ENCODE peak calls at places on chromosomes 3 and 15, in six cellular contexts. K, U, W, N, B and Y are unnamed samples.

GRCh38 chr15:59892995-59893394 is 111.1 kb upstream of the FOXB1 start:
- DNase-seq in K (no peak), W (no peak), N (peak; percentile 46), U (peak; percentile 35), B (no peak), Y (no peak)

GRCh38 chr3:182364323-182364722 is 429.0 kb upstream of the ATP11B start:
- DNase-seq in N (no peak), U (no peak), B (peak; percentile 77), K (no peak), W (no peak), Y (no peak)

GRCh38 chr3:69488026-69488425 is 102.1 kb upstream of the FRMD4B start:
- DNase-seq in W (no peak), K (no peak), U (no peak), N (no peak), B (no peak), Y (no peak)

GRCh38 chr3:76134166-76134565 is 348.8 kb upstream of the ZNF717 start:
- DNase-seq in K (no peak), B (no peak), W (no peak), N (no peak), U (peak; percentile 56), Y (no peak)

GRCh38 chr3:10149222-10149621 is 7.6 kb downstream of the VHL start:
- DNase-seq in W (no peak), U (no peak), N (no peak), K (no peak), B (no peak), Y (no peak)

GRCh38 chr3:57966823-57967222 is 41.4 kb upstream of the FLNB start:
- DNase-seq in N (no peak), K (no peak), B (no peak), U (peak; percentile 41), W (no peak), Y (no peak)

GRCh38 chr3:177141471-177141870 is 55.8 kb downstream of the TBL1XR1 start:
- DNase-seq in U (no peak), N (no peak), K (no peak), W (no peak), B (no peak), Y (no peak)

GRCh38 chr3:173732237-173732636 is 334.7 kb downstream of the NLGN1 start:
- DNase-seq in B (peak; percentile 40), U (no peak), N (no peak), K (no peak), W (no peak), Y (no peak)

GRCh38 chr3:58713715-58714401 is 47.3 kb upstream of the FAM3D start:
- DNase-seq in W (no peak), U (no peak), B (no peak), N (no peak), K (no peak), Y (no peak)

GRCh38 chr3:32842531-32842931 is 24.7 kb downstream of the TRIM71 start:
- DNase-seq in B (no peak), N (no peak), W (no peak), K (no peak), U (no peak), Y (no peak)

GRCh38 chr15:55681631-55682030 is 61.3 kb downstream of the PRTG start:
- DNase-seq in W (no peak), B (no peak), N (no peak), K (no peak), U (no peak), Y (no peak)

GRCh38 chr3:171306631-171307030 is 153.6 kb downstream of the TNIK start:
- DNase-seq in B (no peak), W (no peak), N (no peak), K (no peak), U (peak; percentile 97), Y (no peak)

GRCh38 chr15:66935688-66936087 is 129.7 kb upstream of the SMAD3 start:
- DNase-seq in N (no peak), W (no peak), U (no peak), K (no peak), B (no peak), Y (no peak)

GRCh38 chr15:31333820-31334219 is 7.2 kb downstream of the KLF13 start:
- DNase-seq in N (no peak), B (no peak), K (no peak), U (no peak), W (no peak), Y (no peak)

GRCh38 chr15:38890194-38890593 is 325.6 kb upstream of the RASGRP1 start:
- DNase-seq in W (no peak), N (no peak), U (no peak), B (no peak), K (no peak), Y (no peak)

GRCh38 chr15:86611392-86612040 is 531.8 kb downstream of the AGBL1 start:
- DNase-seq in W (no peak), K (no peak), B (no peak), U (no peak), N (no peak), Y (no peak)

GRCh38 chr15:95284933-95285401 is 1045.5 kb upstream of the NR2F2 start:
- DNase-seq in B (no peak), N (no peak), K (no peak), W (no peak), U (peak; percentile 89), Y (no peak)

GRCh38 chr3:24725514-24726255 is 231.0 kb upstream of the THRB start:
- DNase-seq in U (no peak), B (no peak), K (no peak), N (no peak), W (no peak), Y (no peak)

GRCh38 chr15:45829336-45830153 is 194.7 kb downstream of the SQOR start:
- DNase-seq in U (no peak), B (no peak), W (no peak), K (no peak), N (peak; percentile 39), Y (no peak)

GRCh38 chr3:12986986-12987385 is 86.2 kb downstream of the IQSEC1 start:
- DNase-seq in U (no peak), N (no peak), W (no peak), B (no peak), K (no peak), Y (no peak)

GRCh38 chr3:76324101-76324500 is 538.8 kb upstream of the ZNF717 start:
- DNase-seq in B (no peak), W (no peak), N (no peak), K (no peak), U (peak; percentile 73), Y (no peak)

GRCh38 chr15:31489281-31489680 is 162.6 kb downstream of the KLF13 start:
- DNase-seq in K (no peak), W (no peak), U (no peak), B (no peak), N (peak; percentile 15), Y (no peak)

GRCh38 chr3:172357850-172358754 is 90.2 kb downstream of the GHSR start:
- DNase-seq in U (peak; percentile 40), K (no peak), B (peak; percentile 71), W (no peak), N (no peak), Y (no peak)

GRCh38 chr15:74156678-74157411 is 16.7 kb upstream of the ISLR start:
- DNase-seq in K (no peak), N (peak; percentile 22), W (no peak), B (peak; percentile 86), U (peak; percentile 42), Y (no peak)

GRCh38 chr3:71114610-71115009 is 468.9 kb downstream of the FOXP1 start:
- DNase-seq in U (no peak), K (no peak), B (no peak), N (no peak), W (no peak), Y (no peak)

GRCh38 chr15:88986949-88987589 is 73.9 kb upstream of the MFGE8 start:
- DNase-seq in W (no peak), N (no peak), B (peak; percentile 9), K (no peak), U (no peak), Y (no peak)

GRCh38 chr15:98505611-98506031 is 142.7 kb upstream of the IGF1R start:
- DNase-seq in N (no peak), W (no peak), B (no peak), U (no peak), K (no peak), Y (no peak)

GRCh38 chr15:47466357-47466756 is 250.9 kb upstream of the SEMA6D start:
- DNase-seq in K (no peak), B (peak; percentile 61), U (peak; percentile 81), W (no peak), N (no peak), Y (no peak)

GRCh38 chr3:150970665-150971327 is 1.7 kb downstream of the CLRN1 start:
- DNase-seq in U (peak; percentile 77), B (no peak), K (no peak), N (no peak), W (no peak), Y (no peak)

GRCh38 chr15:22930782-22931484 is 49.2 kb downstream of the CYFIP1 start:
- DNase-seq in U (no peak), W (peak; percentile 2), B (peak; percentile 69), K (no peak), N (no peak), Y (no peak)

GRCh38 chr3:107368999-107369398 is 8.2 kb upstream of the CCDC54 start:
- DNase-seq in N (no peak), U (no peak), B (no peak), K (no peak), W (no peak), Y (no peak)

GRCh38 chr3:86988235-86988634 is 2.7 kb downstream of the VGLL3 start:
- DNase-seq in W (no peak), K (no peak), N (no peak), U (peak; percentile 93), B (no peak), Y (no peak)

GRCh38 chr15:67177750-67178149 is 76.7 kb downstream of the AAGAB start:
- DNase-seq in N (no peak), U (peak; percentile 61), W (no peak), K (no peak), B (no peak), Y (no peak)

GRCh38 chr3:186255703-186256331 is 106.2 kb downstream of the DGKG start:
- DNase-seq in K (no peak), U (no peak), B (no peak), W (peak; percentile 86), N (peak; percentile 59), Y (no peak)

GRCh38 chr3:33360136-33360825 is 79.9 kb downstream of the UBP1 start:
- DNase-seq in K (no peak), U (peak; percentile 58), B (no peak), N (no peak), W (no peak), Y (no peak)

GRCh38 chr3:156356537-156357363 is 198.2 kb downstream of the SSR3 start:
- DNase-seq in W (no peak), N (no peak), K (no peak), B (no peak), U (peak; percentile 7), Y (no peak)

GRCh38 chr15:63564093-63564492 is 33.1 kb upstream of the FBXL22 start:
- DNase-seq in W (no peak), K (no peak), B (no peak), N (no peak), U (no peak), Y (no peak)